ENCODE peak calls at places on chromosomes 13 and 19, in eight cellular contexts. Y is fibroblast of lung; J is GM23248; N is uterus; P is CD8-positive, alpha-beta T cell; A is heart left ventricle; R is body of pancreas; C is transverse colon. V is an unnamed sample.

GRCh38 chr19:20051841-20052768 is 12.8 kb upstream of the ZNF682 start:
- DNase-seq in Y (peak; percentile 99), C (peak; percentile 95), N (peak; percentile 94), P (peak; percentile 45), R (peak; percentile 98), A (peak; percentile 94), J (peak; percentile 97), V (peak; percentile 96)

GRCh38 chr19:54114340-54114826 is 1.1 kb downstream of the TFPT start:
- DNase-seq in C (peak; percentile 46), A (peak; percentile 49), P (peak; percentile 50), Y (peak; percentile 25), R (no peak), J (peak; percentile 75), N (no peak), V (peak; percentile 76)

GRCh38 chr13:18992791-18993190 is 188.8 kb downstream of the TUBA3C start:
- DNase-seq in J (no peak), P (no peak), C (no peak), Y (no peak), N (no peak), R (peak; percentile 92), A (no peak), V (no peak)

GRCh38 chr13:73162912-73163911 is 104.4 kb downstream of the KLF5 start:
- DNase-seq in J (peak; percentile 17), A (no peak), C (no peak), Y (no peak), R (no peak), N (no peak), P (no peak), V (no peak)

GRCh38 chr13:93368705-93369104 is 142.1 kb downstream of the GPC6 start:
- DNase-seq in C (no peak), J (no peak), P (no peak), R (no peak), A (no peak), N (no peak), Y (no peak), V (no peak)

GRCh38 chr19:17739121-17739875 is 12.0 kb upstream of the FCHO1 start:
- DNase-seq in C (peak; percentile 49), J (no peak), A (no peak), N (no peak), Y (no peak), R (no peak), P (no peak), V (no peak)

GRCh38 chr13:27667946-27668345 is 46.3 kb downstream of the POLR1D start:
- DNase-seq in J (no peak), N (no peak), C (no peak), A (peak; percentile 30), Y (no peak), P (no peak), R (no peak), V (no peak)

GRCh38 chr19:29566496-29567054 is 39.5 kb upstream of the POP4 start:
- DNase-seq in N (no peak), Y (no peak), J (no peak), C (no peak), P (no peak), R (no peak), A (no peak), V (no peak)

GRCh38 chr13:68996671-68997030 is 1111.0 kb upstream of the ATXN8OS start:
- DNase-seq in J (no peak), Y (no peak), C (no peak), P (no peak), A (no peak), R (no peak), N (no peak), V (no peak)

GRCh38 chr13:39284801-39285388 is 246.6 kb downstream of the NHLRC3 start:
- DNase-seq in R (no peak), A (no peak), N (no peak), J (no peak), C (no peak), Y (peak; percentile 21), P (no peak), V (no peak)

GRCh38 chr13:106036870-106037269 is 498.6 kb downstream of the EFNB2 start:
- DNase-seq in C (peak; percentile 10), A (no peak), J (no peak), Y (no peak), R (no peak), N (no peak), P (no peak), V (no peak)

DNA sequence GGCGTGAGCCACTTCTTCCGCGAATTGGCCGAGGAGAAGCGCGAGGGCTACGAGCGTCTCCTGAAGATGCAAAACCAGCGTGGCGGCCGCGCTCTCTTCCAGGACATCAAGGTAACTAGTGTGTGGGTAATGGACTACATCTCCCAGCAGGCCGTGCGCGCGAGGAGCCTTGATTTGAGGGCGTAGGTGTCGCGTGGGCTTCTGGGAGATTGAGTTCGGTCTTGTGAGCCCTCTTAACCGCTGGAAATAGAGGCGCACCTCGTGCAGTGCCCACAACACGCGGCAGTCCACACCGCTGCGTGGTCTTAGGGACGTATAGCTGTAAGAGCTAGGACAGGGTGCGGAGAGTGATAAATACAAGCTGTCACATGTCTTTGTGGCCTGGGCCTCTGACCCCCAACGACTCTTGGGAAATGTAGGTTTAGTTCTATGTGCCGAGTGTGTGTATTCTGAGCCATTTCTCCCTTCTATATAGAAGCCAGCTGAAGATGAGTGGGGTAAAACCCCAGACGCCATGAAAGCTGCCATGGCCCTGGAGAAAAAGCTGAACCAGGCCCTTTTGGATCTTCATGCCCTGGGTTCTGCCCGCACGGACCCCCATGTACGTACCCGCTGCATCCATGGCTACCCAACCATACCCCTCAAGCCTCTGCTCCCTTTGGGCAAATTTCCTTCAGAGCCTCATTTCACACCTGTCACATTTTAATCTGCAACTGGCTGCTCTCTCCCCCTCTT is 864 bp downstream of the FTL start:
- DNase-seq in A (peak; percentile 89), R (peak; percentile 88), Y (peak; percentile 80), N (peak; percentile 91), C (peak; percentile 90), P (peak; percentile 79), J (peak; percentile 92), V (peak; percentile 92)
- H3K27ac ChIP-seq in A (peak overlapping the region; percentile 92), R (peak overlapping the region; percentile 89), Y (peak overlapping the region; percentile 23), N (peak overlapping the region; percentile 99), C (peak overlapping the region; percentile 96), P (peak overlapping the region; percentile 90), J (peak overlapping the region; percentile 97), V (peak overlapping the region; percentile 95)

GRCh38 chr19:11323601-11324078 is 15.8 kb downstream of the RAB3D start:
- DNase-seq in P (no peak), Y (no peak), J (no peak), N (no peak), A (no peak), R (no peak), C (no peak), V (no peak)
- H3K4me3 ChIP-seq in P (no peak overlapping the region), Y (no peak overlapping the region), J (peak overlapping the region; percentile 51), N (no peak overlapping the region), A (no peak overlapping the region), R (no peak overlapping the region), C (no peak overlapping the region), V (peak overlapping the region; percentile 3)

DNA sequence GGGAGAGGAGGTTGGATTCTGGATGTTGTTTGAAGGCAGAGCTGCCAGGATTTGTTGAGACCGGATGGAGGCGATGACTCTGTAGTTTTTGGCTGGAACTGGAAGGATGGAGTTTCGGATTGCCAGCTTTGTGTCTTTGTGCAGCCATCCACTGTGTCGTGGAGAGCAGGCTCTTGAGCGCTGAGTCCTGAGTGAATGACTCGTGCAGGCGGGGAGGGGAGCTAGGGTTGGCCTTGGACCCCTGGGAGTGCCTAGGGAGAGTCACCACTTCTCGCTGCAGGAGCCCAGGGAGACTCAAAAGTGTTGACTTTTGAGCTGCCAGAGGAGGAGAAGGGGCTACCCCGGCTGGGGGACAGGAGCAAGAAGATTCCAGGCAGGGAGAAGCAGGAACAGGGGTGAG is 3.9 kb downstream of the TOMM40 start:
- DNase-seq in N (no peak), C (no peak), J (no peak), Y (no peak), R (no peak), A (no peak), P (no peak), V (no peak)
- H3K36me3 ChIP-seq in N (no peaks in the 10 kb centered on the region), C (peaks cover 17% of the 10 kb centered on the region), J (no peaks in the 10 kb centered on the region), Y (peaks cover 21% of the 10 kb centered on the region), R (peaks cover 6% of the 10 kb centered on the region), A (peaks cover 62% of the 10 kb centered on the region), P (peaks cover 37% of the 10 kb centered on the region), V (peaks cover 60% of the 10 kb centered on the region)

GRCh38 chr13:48159436-48160225 is 64.7 kb upstream of the MED4 start:
- DNase-seq in A (no peak), J (peak; percentile 65), P (no peak), N (no peak), R (no peak), Y (no peak), C (no peak), V (no peak)
- H3K27ac ChIP-seq in A (peak overlapping the region; percentile 49), J (peak overlapping the region; percentile 71), P (no peak overlapping the region), N (no peak overlapping the region), R (peak overlapping the region; percentile 84), Y (no peak overlapping the region), C (peak overlapping the region; percentile 65), V (no peak overlapping the region)

GRCh38 chr19:46924874-46925547 is 64.2 kb downstream of the ARHGAP35 start:
- DNase-seq in R (peak; percentile 16), C (peak; percentile 47), P (peak; percentile 11), Y (no peak), A (peak; percentile 24), N (peak; percentile 43), J (peak; percentile 79), V (no peak)
- H3K4me3 ChIP-seq in R (no peak overlapping the region), C (no peak overlapping the region), P (no peak overlapping the region), Y (no peak overlapping the region), A (no peak overlapping the region), N (no peak overlapping the region), J (peak overlapping the region; percentile 7), V (no peak overlapping the region)

GRCh38 chr19:4380254-4380727 is 20.1 kb downstream of the SH3GL1 start:
- DNase-seq in A (peak; percentile 65), R (peak; percentile 36), C (no peak), J (peak; percentile 47), Y (no peak), N (peak; percentile 45), P (peak; percentile 58), V (no peak)
- H3K36me3 ChIP-seq in A (peaks cover 3% of the 10 kb centered on the region), R (no peaks in the 10 kb centered on the region), C (no peaks in the 10 kb centered on the region), J (no peaks in the 10 kb centered on the region), Y (peaks cover 5% of the 10 kb centered on the region), N (no peaks in the 10 kb centered on the region), P (no peaks in the 10 kb centered on the region), V (peaks cover 15% of the 10 kb centered on the region)

DNA sequence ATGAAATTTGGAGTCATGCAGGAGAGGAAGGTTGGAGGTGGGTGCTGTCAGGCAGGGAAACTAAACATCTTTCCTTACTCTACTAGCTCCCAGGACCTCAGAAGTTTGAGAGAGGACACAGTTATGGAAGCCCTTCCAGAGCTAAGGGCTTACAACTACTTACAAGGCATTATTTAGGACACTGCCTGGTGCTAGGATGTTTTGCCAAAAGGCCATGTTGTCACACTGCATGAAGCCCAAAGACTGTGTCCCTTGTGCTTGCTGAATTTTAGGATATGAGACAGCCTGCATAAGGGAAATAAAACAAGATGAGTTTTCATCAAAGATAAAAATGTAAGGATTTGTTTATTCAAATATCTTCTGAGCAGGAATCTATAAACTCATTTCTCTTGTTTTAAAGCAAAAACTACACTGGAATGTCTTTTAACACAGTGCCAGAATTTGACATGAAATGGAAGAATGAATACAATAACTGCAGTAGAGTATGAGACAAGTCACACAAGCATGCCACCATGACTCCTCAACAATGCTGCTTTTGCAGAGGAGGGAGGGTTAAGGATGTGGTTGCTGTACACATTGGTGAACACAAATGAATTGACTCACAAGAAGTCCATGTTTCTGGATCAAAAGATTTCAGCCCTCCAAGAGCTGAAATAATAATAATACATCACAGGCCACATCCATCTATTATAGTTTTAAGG is 258.4 kb downstream of the SPRY2 start:
- DNase-seq in N (no peak), A (no peak), Y (peak; percentile 20), R (no peak), J (peak; percentile 63), P (no peak), C (no peak), V (no peak)
- H3K27ac ChIP-seq in N (no peak overlapping the region), A (no peak overlapping the region), Y (peak overlapping the region; percentile 96), R (no peak overlapping the region), J (peak overlapping the region; percentile 94), P (no peak overlapping the region), C (no peak overlapping the region), V (peak overlapping the region; percentile 19)